ENCODE peak calls at places on chromosomes 12 and 14, in six cellular contexts. One of them, this sample, is unnamed.

GRCh38 chr12:15212877-15213276 is 8.3 kb downstream of the RERG start:
- DNase-seq in IMR-90: no peak
- DNase-seq in mesenchymal stem cell: no peak
- DNase-seq in H9: no peak
- DNase-seq in H1: no peak
- DNase-seq in mesendoderm: no peak
- DNase-seq in this sample: no peak

GRCh38 chr14:59363545-59364226 is 101.5 kb downstream of the GPR135 start:
- DNase-seq in IMR-90: peak; percentile 42
- DNase-seq in mesenchymal stem cell: no peak
- DNase-seq in H9: no peak
- DNase-seq in H1: no peak
- DNase-seq in mesendoderm: no peak
- DNase-seq in this sample: no peak

GRCh38 chr14:23865502-23865901 is 88.1 kb upstream of the DHRS4 start:
- DNase-seq in IMR-90: no peak
- DNase-seq in mesenchymal stem cell: no peak
- DNase-seq in H9: no peak
- DNase-seq in H1: no peak
- DNase-seq in mesendoderm: no peak
- DNase-seq in this sample: no peak

GRCh38 chr14:103512701-103513611 is 9.7 kb downstream of the CKB start:
- DNase-seq in IMR-90: peak; percentile 80
- DNase-seq in mesenchymal stem cell: no peak
- DNase-seq in H9: no peak
- DNase-seq in H1: no peak
- DNase-seq in mesendoderm: no peak
- DNase-seq in this sample: no peak

GRCh38 chr14:20714593-20715250 is 26.2 kb downstream of the ANG start:
- DNase-seq in IMR-90: peak; percentile 34
- DNase-seq in mesenchymal stem cell: no peak
- DNase-seq in H9: no peak
- DNase-seq in H1: no peak
- DNase-seq in mesendoderm: no peak
- DNase-seq in this sample: no peak

GRCh38 chr12:31961137-31961536 is 1.9 kb downstream of the RESF1 start:
- DNase-seq in IMR-90: no peak
- DNase-seq in mesenchymal stem cell: no peak
- DNase-seq in H9: no peak
- DNase-seq in H1: no peak
- DNase-seq in mesendoderm: no peak
- DNase-seq in this sample: no peak

GRCh38 chr12:115895247-115895646 is 382.2 kb downstream of the MED13L start:
- DNase-seq in IMR-90: no peak
- DNase-seq in mesenchymal stem cell: no peak
- DNase-seq in H9: peak; percentile 55
- DNase-seq in H1: peak; percentile 61
- DNase-seq in mesendoderm: peak; percentile 28
- DNase-seq in this sample: no peak

GRCh38 chr12:98352835-98353234 is 162.6 kb upstream of the TMPO start:
- DNase-seq in IMR-90: no peak
- DNase-seq in mesenchymal stem cell: peak; percentile 60
- DNase-seq in H9: no peak
- DNase-seq in H1: no peak
- DNase-seq in mesendoderm: no peak
- DNase-seq in this sample: no peak

GRCh38 chr14:91177073-91177796 is 63.4 kb downstream of the DGLUCY start:
- DNase-seq in IMR-90: peak; percentile 70
- DNase-seq in mesenchymal stem cell: peak; percentile 77
- DNase-seq in H9: peak; percentile 48
- DNase-seq in H1: peak; percentile 66
- DNase-seq in mesendoderm: peak; percentile 76
- DNase-seq in this sample: peak; percentile 54

GRCh38 chr12:82593901-82594396 is 92.8 kb upstream of the TMTC2 start:
- DNase-seq in IMR-90: no peak
- DNase-seq in mesenchymal stem cell: no peak
- DNase-seq in H9: no peak
- DNase-seq in H1: no peak
- DNase-seq in mesendoderm: no peak
- DNase-seq in this sample: peak; percentile 4

GRCh38 chr12:82595946-82596345 is 90.8 kb upstream of the TMTC2 start:
- DNase-seq in IMR-90: no peak
- DNase-seq in mesenchymal stem cell: no peak
- DNase-seq in H9: no peak
- DNase-seq in H1: no peak
- DNase-seq in mesendoderm: no peak
- DNase-seq in this sample: no peak

GRCh38 chr12:82593143-82593542 is 93.6 kb upstream of the TMTC2 start:
- DNase-seq in IMR-90: no peak
- DNase-seq in mesenchymal stem cell: no peak
- DNase-seq in H9: no peak
- DNase-seq in H1: no peak
- DNase-seq in mesendoderm: no peak
- DNase-seq in this sample: no peak

DNA sequence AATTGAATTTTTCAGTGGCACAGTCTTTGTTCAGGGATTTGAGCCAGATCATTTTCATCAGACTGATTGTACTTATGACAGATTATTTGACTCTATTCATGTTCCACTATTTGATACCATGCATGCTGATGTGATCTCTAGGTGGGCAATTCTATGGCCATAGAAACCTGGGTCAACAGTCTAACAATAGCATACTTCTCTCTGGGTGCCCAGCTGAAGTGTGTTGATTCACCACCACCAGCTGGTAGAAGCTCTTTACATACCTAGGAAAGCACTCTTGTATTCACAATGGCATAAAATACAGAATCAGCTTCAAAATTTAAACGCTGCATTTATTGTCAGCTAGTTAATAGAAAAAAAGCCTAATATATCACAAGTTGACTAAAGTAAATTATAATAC is 90.2 kb upstream of the TMTC2 start:
- DNase-seq in IMR-90: no peak
- DNase-seq in mesenchymal stem cell: no peak
- DNase-seq in H9: no peak
- DNase-seq in H1: no peak
- DNase-seq in mesendoderm: no peak
- DNase-seq in this sample: no peak
- H2BK15ac ChIP-seq in IMR-90: no peak overlapping the region
- H2BK15ac ChIP-seq in mesenchymal stem cell: no peak overlapping the region
- H2BK15ac ChIP-seq in H9: no peak overlapping the region
- H2BK15ac ChIP-seq in H1: no peak overlapping the region
- H2BK15ac ChIP-seq in mesendoderm: no peak overlapping the region
- H2BK15ac ChIP-seq in this sample: no peak overlapping the region

GRCh38 chr12:102052192-102053061 is 9.4 kb downstream of the WASHC3 start:
- DNase-seq in IMR-90: no peak
- DNase-seq in mesenchymal stem cell: no peak
- DNase-seq in H9: peak; percentile 48
- DNase-seq in H1: no peak
- DNase-seq in mesendoderm: no peak
- DNase-seq in this sample: no peak

GRCh38 chr12:102054345-102054744 is 7.4 kb downstream of the WASHC3 start:
- DNase-seq in IMR-90: no peak
- DNase-seq in mesenchymal stem cell: no peak
- DNase-seq in H9: no peak
- DNase-seq in H1: no peak
- DNase-seq in mesendoderm: no peak
- DNase-seq in this sample: no peak

GRCh38 chr12:102051431-102051965 is 10.3 kb downstream of the WASHC3 start:
- DNase-seq in IMR-90: no peak
- DNase-seq in mesenchymal stem cell: no peak
- DNase-seq in H9: no peak
- DNase-seq in H1: no peak
- DNase-seq in mesendoderm: no peak
- DNase-seq in this sample: no peak

GRCh38 chr12:102050660-102051430 is 10.9 kb downstream of the WASHC3 start:
- DNase-seq in IMR-90: no peak
- DNase-seq in mesenchymal stem cell: no peak
- DNase-seq in H9: no peak
- DNase-seq in H1: no peak
- DNase-seq in mesendoderm: no peak
- DNase-seq in this sample: no peak

GRCh38 chr12:102053062-102053349 is 8.8 kb downstream of the WASHC3 start:
- DNase-seq in IMR-90: no peak
- DNase-seq in mesenchymal stem cell: no peak
- DNase-seq in H9: no peak
- DNase-seq in H1: no peak
- DNase-seq in mesendoderm: no peak
- DNase-seq in this sample: no peak
- H2BK15ac ChIP-seq in IMR-90: no peak overlapping the region
- H2BK15ac ChIP-seq in mesenchymal stem cell: no peak overlapping the region
- H2BK15ac ChIP-seq in H9: no peak overlapping the region
- H2BK15ac ChIP-seq in H1: no peak overlapping the region
- H2BK15ac ChIP-seq in mesendoderm: no peak overlapping the region
- H2BK15ac ChIP-seq in this sample: no peak overlapping the region

GRCh38 chr12:52608826-52609630 is 7.8 kb upstream of the KRT72 start:
- DNase-seq in IMR-90: no peak
- DNase-seq in mesenchymal stem cell: no peak
- DNase-seq in H9: peak; percentile 22
- DNase-seq in H1: peak; percentile 35
- DNase-seq in mesendoderm: no peak
- DNase-seq in this sample: no peak

GRCh38 chr12:52613363-52614030 is 4.9 kb downstream of the KRT73 start:
- DNase-seq in IMR-90: no peak
- DNase-seq in mesenchymal stem cell: no peak
- DNase-seq in H9: peak; percentile 24
- DNase-seq in H1: peak; percentile 17
- DNase-seq in mesendoderm: no peak
- DNase-seq in this sample: no peak

GRCh38 chr12:52612431-52613290 is 5.7 kb downstream of the KRT73 start:
- DNase-seq in IMR-90: no peak
- DNase-seq in mesenchymal stem cell: no peak
- DNase-seq in H9: no peak
- DNase-seq in H1: no peak
- DNase-seq in mesendoderm: peak; percentile 91
- DNase-seq in this sample: no peak

GRCh38 chr12:52608161-52608560 is 6.9 kb upstream of the KRT72 start:
- DNase-seq in IMR-90: no peak
- DNase-seq in mesenchymal stem cell: no peak
- DNase-seq in H9: peak; percentile 25
- DNase-seq in H1: no peak
- DNase-seq in mesendoderm: no peak
- DNase-seq in this sample: no peak

DNA sequence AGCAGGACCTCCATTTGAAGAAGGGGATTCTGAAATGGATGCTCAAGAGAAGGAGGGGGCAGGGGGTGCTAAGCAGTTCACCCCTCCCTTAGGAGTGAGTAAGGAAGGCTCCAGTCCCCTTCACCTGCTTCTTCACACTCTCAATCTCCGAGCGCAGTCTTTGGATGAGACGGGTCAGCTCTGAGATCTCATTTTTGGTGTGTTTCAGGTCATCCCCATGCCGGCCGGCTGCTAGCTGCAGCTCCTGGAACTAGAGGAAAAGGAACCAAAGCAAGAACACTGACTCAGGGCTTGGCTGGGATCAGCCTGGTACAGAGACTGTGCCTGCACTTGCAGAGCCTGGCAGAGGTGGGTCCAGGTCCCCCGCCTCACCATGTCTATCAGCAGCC is 7.3 kb downstream of the KRT73 start:
- DNase-seq in IMR-90: no peak
- DNase-seq in mesenchymal stem cell: no peak
- DNase-seq in H9: peak; percentile 16
- DNase-seq in H1: no peak
- DNase-seq in mesendoderm: no peak
- DNase-seq in this sample: no peak
- H2BK15ac ChIP-seq in IMR-90: no peak overlapping the region
- H2BK15ac ChIP-seq in mesenchymal stem cell: no peak overlapping the region
- H2BK15ac ChIP-seq in H9: no peak overlapping the region
- H2BK15ac ChIP-seq in H1: no peak overlapping the region
- H2BK15ac ChIP-seq in mesendoderm: no peak overlapping the region
- H2BK15ac ChIP-seq in this sample: no peak overlapping the region

DNA sequence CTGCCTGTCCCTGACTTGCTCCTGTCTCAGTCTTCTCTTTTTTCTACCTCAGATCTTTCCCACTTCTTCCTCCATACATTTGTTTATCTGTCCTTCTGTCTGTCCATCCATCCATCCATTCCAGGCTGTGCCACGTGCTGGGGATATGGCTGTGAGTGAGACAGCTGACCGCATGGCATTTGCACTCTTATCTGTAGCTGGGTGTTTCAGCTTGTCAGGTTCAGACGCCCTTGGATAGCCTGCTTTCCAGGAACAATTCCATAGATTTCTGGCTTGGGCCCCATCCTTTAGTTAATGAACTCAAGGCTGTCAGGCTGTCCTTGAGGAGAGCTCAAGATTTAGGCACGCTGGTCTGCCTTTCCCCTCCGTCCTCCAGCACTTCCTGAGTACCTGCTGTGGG is 116.6 kb downstream of the TSPAN9 start:
- DNase-seq in IMR-90: no peak
- DNase-seq in mesenchymal stem cell: no peak
- DNase-seq in H9: no peak
- DNase-seq in H1: no peak
- DNase-seq in mesendoderm: no peak
- DNase-seq in this sample: no peak
- H2BK15ac ChIP-seq in IMR-90: no peak overlapping the region
- H2BK15ac ChIP-seq in mesenchymal stem cell: no peak overlapping the region
- H2BK15ac ChIP-seq in H9: no peak overlapping the region
- H2BK15ac ChIP-seq in H1: no peak overlapping the region
- H2BK15ac ChIP-seq in mesendoderm: no peak overlapping the region
- H2BK15ac ChIP-seq in this sample: no peak overlapping the region

GRCh38 chr12:50187084-50187900 is 20.1 kb upstream of the CERS5 start:
- DNase-seq in IMR-90: peak; percentile 94
- DNase-seq in mesenchymal stem cell: peak; percentile 69
- DNase-seq in H9: no peak
- DNase-seq in H1: no peak
- DNase-seq in mesendoderm: no peak
- DNase-seq in this sample: no peak
- H2BK15ac ChIP-seq in IMR-90: peak overlapping the region; percentile 99
- H2BK15ac ChIP-seq in mesenchymal stem cell: no peak overlapping the region
- H2BK15ac ChIP-seq in H9: no peak overlapping the region
- H2BK15ac ChIP-seq in H1: no peak overlapping the region
- H2BK15ac ChIP-seq in mesendoderm: no peak overlapping the region
- H2BK15ac ChIP-seq in this sample: no peak overlapping the region